ENCODE peak calls at places on chromosome 22, in four cellular contexts. W is left ventricle myocardium inferior, P is lung, M is GM23338. Q is an unnamed sample.
A peak's percentile ranks its signal among the peaks of the same experiment; 100 is the strongest.

GRCh38 chr22:42803454-42803853 is 53.6 kb downstream of the ARFGAP3 start:
- DNase-seq in W (peak; percentile 58), P (no peak), M (no peak), Q (no peak)

GRCh38 chr22:26259510-26259909 is 90.2 kb downstream of the SEZ6L start:
- DNase-seq in W (no peak), P (no peak), M (peak; percentile 89), Q (peak; percentile 72)

GRCh38 chr22:19466126-19466716 is 12.8 kb downstream of the UFD1 start:
- DNase-seq in W (no peak), P (no peak), M (no peak), Q (no peak)

GRCh38 chr22:39906207-39906606 is 5.3 kb downstream of the GRAP2 start:
- DNase-seq in W (no peak), P (no peak), M (peak; percentile 63), Q (peak; percentile 33)

GRCh38 chr22:29477919-29478318 is 2.1 kb upstream of the NEFH start:
- DNase-seq in W (no peak), P (no peak), M (peak; percentile 54), Q (peak; percentile 59)

GRCh38 chr22:30824711-30825110 is 130.0 kb downstream of the OSBP2 start:
- DNase-seq in W (no peak), P (no peak), M (no peak), Q (peak; percentile 15)

GRCh38 chr22:41936894-41937169 is 10.1 kb downstream of the CENPM start:
- DNase-seq in W (no peak), P (no peak), M (no peak), Q (no peak)

GRCh38 chr22:22348127-22348814 is 103.7 kb downstream of the VPREB1 start:
- DNase-seq in W (no peak), P (no peak), M (peak; percentile 74), Q (peak; percentile 34)

GRCh38 chr22:26763633-26764295 is 106.4 kb downstream of the MIAT start:
- DNase-seq in W (no peak), P (no peak), M (no peak), Q (no peak)

GRCh38 chr22:17120281-17120680 is 879 bp downstream of the TMEM121B start:
- DNase-seq in W (peak; percentile 55), P (no peak), M (peak; percentile 92), Q (peak; percentile 95)

GRCh38 chr22:38046070-38046748 is 11.0 kb upstream of the PICK1 start:
- DNase-seq in W (no peak), P (no peak), M (no peak), Q (peak; percentile 43)

GRCh38 chr22:46588279-46589140 is 31.7 kb upstream of the GRAMD4 start:
- DNase-seq in W (peak; percentile 66), P (no peak), M (no peak), Q (peak; percentile 77)

GRCh38 chr22:29343313-29343805 is 27.9 kb upstream of the RASL10A start:
- DNase-seq in W (peak; percentile 73), P (peak; percentile 49), M (no peak), Q (peak; percentile 70)

GRCh38 chr22:45034156-45034555 is 24.4 kb upstream of the PHF21B start:
- DNase-seq in W (no peak), P (no peak), M (no peak), Q (no peak)

GRCh38 chr22:38698407-38699094 is 2.2 kb downstream of the JOSD1 start:
- DNase-seq in W (no peak), P (no peak), M (no peak), Q (no peak)

GRCh38 chr22:46019351-46019750 is 42.4 kb upstream of the WNT7B start:
- DNase-seq in W (no peak), P (no peak), M (peak; percentile 38), Q (no peak)

GRCh38 chr22:45629469-45630089 is 42.1 kb upstream of the ATXN10 start:
- DNase-seq in W (no peak), P (no peak), M (peak; percentile 74), Q (peak; percentile 74)

GRCh38 chr22:40426671-40427070 is 56.3 kb downstream of the SGSM3 start:
- DNase-seq in W (no peak), P (no peak), M (no peak), Q (no peak)

GRCh38 chr22:48488611-48489456 is 1338.8 kb downstream of the BRD1 start:
- DNase-seq in W (no peak), P (no peak), M (peak; percentile 61), Q (peak; percentile 98)

GRCh38 chr22:37281646-37282384 is 493 bp upstream of the CYTH4 start:
- DNase-seq in W (no peak), P (no peak), M (no peak), Q (no peak)

GRCh38 chr22:41925783-41926460 is 684 bp downstream of the TNFRSF13C start:
- DNase-seq in W (peak; percentile 67), P (peak; percentile 50), M (peak; percentile 89), Q (peak; percentile 97)

DNA sequence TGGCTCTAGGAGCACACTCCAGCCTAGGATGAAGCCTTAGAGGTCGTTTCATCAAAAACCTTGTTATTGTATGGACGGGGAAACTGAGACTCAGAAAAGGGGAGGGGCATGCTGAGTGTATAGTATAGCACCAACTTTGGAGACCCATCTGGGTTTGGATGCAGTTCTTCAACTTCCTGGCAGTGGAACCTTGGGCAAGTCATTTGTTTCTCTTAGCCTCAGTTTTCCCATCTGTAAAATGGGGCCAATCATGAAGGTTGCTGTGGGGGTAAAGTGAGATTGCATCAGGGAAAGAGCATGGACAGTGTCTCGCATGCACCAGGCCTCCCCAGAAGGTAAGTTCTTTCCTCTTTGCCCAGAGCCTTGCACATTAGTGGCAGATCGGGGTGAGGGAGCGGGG is 47.6 kb upstream of the RASD2 start:
- DNase-seq in W (no peak), P (no peak), M (no peak), Q (no peak)
- H3K36me3 ChIP-seq in W (no peaks in the 10 kb centered on the region), P (no peaks in the 10 kb centered on the region), M (no peaks in the 10 kb centered on the region), Q (no peaks in the 10 kb centered on the region)

GRCh38 chr22:25232301-25232700 is 12.9 kb downstream of the CRYBB2 start:
- DNase-seq in W (no peak), P (no peak), M (no peak), Q (peak; percentile 35)

GRCh38 chr22:25237503-25237902 is 18.1 kb downstream of the CRYBB2 start:
- DNase-seq in W (no peak), P (no peak), M (peak; percentile 55), Q (peak; percentile 55)

GRCh38 chr22:25235547-25236290 is 16.3 kb downstream of the CRYBB2 start:
- DNase-seq in W (peak; percentile 77), P (peak; percentile 71), M (peak; percentile 95), Q (peak; percentile 100)

DNA sequence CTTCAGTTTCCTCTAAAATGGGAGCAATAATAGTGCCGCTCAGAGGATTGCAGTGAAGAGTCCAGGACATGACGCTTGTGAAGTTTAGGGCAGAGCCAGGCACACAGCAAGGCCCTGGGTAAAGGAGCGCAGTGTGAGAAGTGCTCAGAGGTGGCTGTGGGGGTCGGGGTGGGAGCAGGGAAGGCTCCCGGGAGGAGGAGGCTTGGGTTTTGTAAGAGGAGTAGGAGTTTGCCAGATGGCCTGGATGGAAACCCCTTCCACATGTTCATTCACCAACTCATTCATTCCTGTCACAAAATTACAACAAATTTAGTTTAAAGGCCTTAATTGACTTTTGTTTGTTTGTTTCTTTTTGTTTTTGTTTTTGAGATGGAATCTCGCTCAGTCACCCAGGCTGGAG is 17.0 kb downstream of the CRYBB2 start:
- DNase-seq in W (no peak), P (no peak), M (no peak), Q (peak; percentile 44)
- H3K4me3 ChIP-seq in W (no peak overlapping the region), P (no peak overlapping the region), M (no peak overlapping the region), Q (no peak overlapping the region)

GRCh38 chr22:49951678-49951985 is 8.9 kb upstream of the PIM3 start:
- DNase-seq in W (no peak), P (no peak), M (no peak), Q (no peak)

GRCh38 chr22:49953027-49953679 is 7.4 kb upstream of the PIM3 start:
- DNase-seq in W (no peak), P (no peak), M (no peak), Q (no peak)

GRCh38 chr22:49953680-49954344 is 6.8 kb upstream of the PIM3 start:
- DNase-seq in W (peak; percentile 44), P (no peak), M (no peak), Q (no peak)

GRCh38 chr22:49951001-49951677 is 9.4 kb upstream of the PIM3 start:
- DNase-seq in W (no peak), P (peak; percentile 95), M (no peak), Q (peak; percentile 84)

GRCh38 chr22:49951986-49952896 is 8.3 kb upstream of the PIM3 start:
- DNase-seq in W (no peak), P (no peak), M (no peak), Q (peak; percentile 82)
- H3K27me3 ChIP-seq in W (no peaks in the 10 kb centered on the region), P (no peaks in the 10 kb centered on the region), M (no peaks in the 10 kb centered on the region), Q (no peaks in the 10 kb centered on the region)

DNA sequence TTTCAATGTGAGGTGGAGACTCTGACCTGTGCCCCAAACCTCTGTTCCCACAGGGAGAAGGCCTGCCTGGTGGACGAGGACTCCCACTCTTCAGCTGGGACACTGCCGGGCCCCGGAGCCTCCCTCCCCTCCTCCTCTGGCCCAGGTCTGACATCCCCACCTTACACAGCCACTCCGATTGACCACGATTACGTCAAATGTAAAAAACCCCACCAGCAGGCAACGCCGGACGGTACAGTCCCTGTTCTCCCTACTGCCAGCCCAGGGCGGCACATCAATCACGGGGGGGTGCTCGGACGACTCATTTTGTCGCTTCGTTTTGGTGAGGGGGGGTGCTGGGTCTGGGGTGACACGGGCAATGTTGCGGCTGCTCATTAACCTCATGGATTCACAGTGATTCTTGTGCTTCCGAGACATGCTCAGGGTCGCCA is 83.3 kb upstream of the SUSD2 start:
- DNase-seq in W (no peak), P (no peak), M (no peak), Q (no peak)
- H3K36me3 ChIP-seq in W (peaks cover 72% of the 10 kb centered on the region), P (peaks cover 67% of the 10 kb centered on the region), M (no peaks in the 10 kb centered on the region), Q (peaks cover 25% of the 10 kb centered on the region)

Q was measured in H7.